ENCODE peak calls at places on chromosomes 16 and 17, in eight cellular contexts. One of them, this sample, is unnamed.

GRCh38 chr17:64617125-64617780 is 44.9 kb downstream of the SMURF2 start:
- DNase-seq in tibial artery: no peak
- DNase-seq in ACHN: no peak
- DNase-seq in GOT3: no peak
- DNase-seq in NCI-H1092: no peak
- DNase-seq in stimulated activated CD8-positive, alpha-beta memory T cell treated with anti-CD3 and anti-CD28 coated beads, Interleukin-12 subunit alpha, Interleukin-12 subunit beta, amount 100 ng/mL, for 4 hours: no peak
- DNase-seq in stimulated activated CD4-positive, alpha-beta T cell treated with anti-CD3 and anti-CD28 coated beads, Interleukin-2, amount 100 ng/mL, for 48 hours: no peak
- DNase-seq in anterior cingulate cortex: no peak
- DNase-seq in this sample: no peak

GRCh38 chr16:11254913-11255736 is 879 bp downstream of the SOCS1 start:
- DNase-seq in tibial artery: peak; percentile 74
- DNase-seq in ACHN: peak; percentile 74
- DNase-seq in GOT3: no peak
- DNase-seq in NCI-H1092: peak; percentile 21
- DNase-seq in stimulated activated CD8-positive, alpha-beta memory T cell treated with anti-CD3 and anti-CD28 coated beads, Interleukin-12 subunit alpha, Interleukin-12 subunit beta, amount 100 ng/mL, for 4 hours: peak; percentile 41
- DNase-seq in stimulated activated CD4-positive, alpha-beta T cell treated with anti-CD3 and anti-CD28 coated beads, Interleukin-2, amount 100 ng/mL, for 48 hours: peak; percentile 45
- DNase-seq in anterior cingulate cortex: no peak
- DNase-seq in this sample: peak; percentile 13

GRCh38 chr16:80580109-80580832 is 39.5 kb downstream of the DYNLRB2 start:
- DNase-seq in tibial artery: no peak
- DNase-seq in ACHN: no peak
- DNase-seq in GOT3: no peak
- DNase-seq in NCI-H1092: no peak
- DNase-seq in stimulated activated CD8-positive, alpha-beta memory T cell treated with anti-CD3 and anti-CD28 coated beads, Interleukin-12 subunit alpha, Interleukin-12 subunit beta, amount 100 ng/mL, for 4 hours: peak; percentile 16
- DNase-seq in stimulated activated CD4-positive, alpha-beta T cell treated with anti-CD3 and anti-CD28 coated beads, Interleukin-2, amount 100 ng/mL, for 48 hours: peak; percentile 55
- DNase-seq in anterior cingulate cortex: no peak
- DNase-seq in this sample: no peak

GRCh38 chr17:17994271-17994670 is 21.6 kb downstream of the DRC3 start:
- DNase-seq in tibial artery: no peak
- DNase-seq in ACHN: peak; percentile 26
- DNase-seq in GOT3: no peak
- DNase-seq in NCI-H1092: no peak
- DNase-seq in stimulated activated CD8-positive, alpha-beta memory T cell treated with anti-CD3 and anti-CD28 coated beads, Interleukin-12 subunit alpha, Interleukin-12 subunit beta, amount 100 ng/mL, for 4 hours: no peak
- DNase-seq in stimulated activated CD4-positive, alpha-beta T cell treated with anti-CD3 and anti-CD28 coated beads, Interleukin-2, amount 100 ng/mL, for 48 hours: no peak
- DNase-seq in anterior cingulate cortex: no peak
- DNase-seq in this sample: peak; percentile 33

GRCh38 chr17:45332989-45333701 is 16.3 kb upstream of the MAP3K14 start:
- DNase-seq in tibial artery: peak; percentile 57
- DNase-seq in ACHN: peak; percentile 17
- DNase-seq in GOT3: no peak
- DNase-seq in NCI-H1092: no peak
- DNase-seq in stimulated activated CD8-positive, alpha-beta memory T cell treated with anti-CD3 and anti-CD28 coated beads, Interleukin-12 subunit alpha, Interleukin-12 subunit beta, amount 100 ng/mL, for 4 hours: no peak
- DNase-seq in stimulated activated CD4-positive, alpha-beta T cell treated with anti-CD3 and anti-CD28 coated beads, Interleukin-2, amount 100 ng/mL, for 48 hours: no peak
- DNase-seq in anterior cingulate cortex: no peak
- DNase-seq in this sample: no peak

GRCh38 chr16:23496826-23497542 is 13.3 kb downstream of the GGA2 start:
- DNase-seq in tibial artery: no peak
- DNase-seq in ACHN: peak; percentile 79
- DNase-seq in GOT3: no peak
- DNase-seq in NCI-H1092: no peak
- DNase-seq in stimulated activated CD8-positive, alpha-beta memory T cell treated with anti-CD3 and anti-CD28 coated beads, Interleukin-12 subunit alpha, Interleukin-12 subunit beta, amount 100 ng/mL, for 4 hours: no peak
- DNase-seq in stimulated activated CD4-positive, alpha-beta T cell treated with anti-CD3 and anti-CD28 coated beads, Interleukin-2, amount 100 ng/mL, for 48 hours: no peak
- DNase-seq in anterior cingulate cortex: no peak
- DNase-seq in this sample: no peak

GRCh38 chr16:69328854-69329316 is 1.5 kb downstream of the PDF start:
- DNase-seq in tibial artery: no peak
- DNase-seq in ACHN: peak; percentile 91
- DNase-seq in GOT3: no peak
- DNase-seq in NCI-H1092: no peak
- DNase-seq in stimulated activated CD8-positive, alpha-beta memory T cell treated with anti-CD3 and anti-CD28 coated beads, Interleukin-12 subunit alpha, Interleukin-12 subunit beta, amount 100 ng/mL, for 4 hours: no peak
- DNase-seq in stimulated activated CD4-positive, alpha-beta T cell treated with anti-CD3 and anti-CD28 coated beads, Interleukin-2, amount 100 ng/mL, for 48 hours: no peak
- DNase-seq in anterior cingulate cortex: no peak
- DNase-seq in this sample: peak; percentile 42

GRCh38 chr17:41782142-41782541 is 4.4 kb downstream of the JUP start:
- DNase-seq in tibial artery: peak; percentile 76
- DNase-seq in ACHN: no peak
- DNase-seq in GOT3: no peak
- DNase-seq in NCI-H1092: no peak
- DNase-seq in stimulated activated CD8-positive, alpha-beta memory T cell treated with anti-CD3 and anti-CD28 coated beads, Interleukin-12 subunit alpha, Interleukin-12 subunit beta, amount 100 ng/mL, for 4 hours: no peak
- DNase-seq in stimulated activated CD4-positive, alpha-beta T cell treated with anti-CD3 and anti-CD28 coated beads, Interleukin-2, amount 100 ng/mL, for 48 hours: no peak
- DNase-seq in anterior cingulate cortex: no peak
- DNase-seq in this sample: no peak

GRCh38 chr16:67884684-67885083 is at the start of gene NRN1L:
- DNase-seq in tibial artery: peak; percentile 95
- DNase-seq in ACHN: peak; percentile 94
- DNase-seq in GOT3: no peak
- DNase-seq in NCI-H1092: no peak
- DNase-seq in stimulated activated CD8-positive, alpha-beta memory T cell treated with anti-CD3 and anti-CD28 coated beads, Interleukin-12 subunit alpha, Interleukin-12 subunit beta, amount 100 ng/mL, for 4 hours: no peak
- DNase-seq in stimulated activated CD4-positive, alpha-beta T cell treated with anti-CD3 and anti-CD28 coated beads, Interleukin-2, amount 100 ng/mL, for 48 hours: no peak
- DNase-seq in anterior cingulate cortex: peak; percentile 39
- DNase-seq in this sample: peak; percentile 97

GRCh38 chr17:1216209-1216937 is 36.6 kb upstream of the ABR start:
- DNase-seq in tibial artery: no peak
- DNase-seq in ACHN: no peak
- DNase-seq in GOT3: no peak
- DNase-seq in NCI-H1092: no peak
- DNase-seq in stimulated activated CD8-positive, alpha-beta memory T cell treated with anti-CD3 and anti-CD28 coated beads, Interleukin-12 subunit alpha, Interleukin-12 subunit beta, amount 100 ng/mL, for 4 hours: no peak
- DNase-seq in stimulated activated CD4-positive, alpha-beta T cell treated with anti-CD3 and anti-CD28 coated beads, Interleukin-2, amount 100 ng/mL, for 48 hours: no peak
- DNase-seq in anterior cingulate cortex: no peak
- DNase-seq in this sample: no peak

GRCh38 chr16:46922239-46922638 is 38.1 kb downstream of the GPT2 start:
- DNase-seq in tibial artery: no peak
- DNase-seq in ACHN: no peak
- DNase-seq in GOT3: no peak
- DNase-seq in NCI-H1092: no peak
- DNase-seq in stimulated activated CD8-positive, alpha-beta memory T cell treated with anti-CD3 and anti-CD28 coated beads, Interleukin-12 subunit alpha, Interleukin-12 subunit beta, amount 100 ng/mL, for 4 hours: no peak
- DNase-seq in stimulated activated CD4-positive, alpha-beta T cell treated with anti-CD3 and anti-CD28 coated beads, Interleukin-2, amount 100 ng/mL, for 48 hours: no peak
- DNase-seq in anterior cingulate cortex: no peak
- DNase-seq in this sample: no peak

GRCh38 chr17:71335212-71335611 is 785.6 kb upstream of the SOX9 start:
- DNase-seq in tibial artery: no peak
- DNase-seq in ACHN: no peak
- DNase-seq in GOT3: no peak
- DNase-seq in NCI-H1092: no peak
- DNase-seq in stimulated activated CD8-positive, alpha-beta memory T cell treated with anti-CD3 and anti-CD28 coated beads, Interleukin-12 subunit alpha, Interleukin-12 subunit beta, amount 100 ng/mL, for 4 hours: no peak
- DNase-seq in stimulated activated CD4-positive, alpha-beta T cell treated with anti-CD3 and anti-CD28 coated beads, Interleukin-2, amount 100 ng/mL, for 48 hours: no peak
- DNase-seq in anterior cingulate cortex: no peak
- DNase-seq in this sample: no peak

GRCh38 chr16:71626018-71626857 is at the start of gene MARVELD3:
- DNase-seq in tibial artery: peak; percentile 64
- DNase-seq in ACHN: no peak
- DNase-seq in GOT3: no peak
- DNase-seq in NCI-H1092: no peak
- DNase-seq in stimulated activated CD8-positive, alpha-beta memory T cell treated with anti-CD3 and anti-CD28 coated beads, Interleukin-12 subunit alpha, Interleukin-12 subunit beta, amount 100 ng/mL, for 4 hours: no peak
- DNase-seq in stimulated activated CD4-positive, alpha-beta T cell treated with anti-CD3 and anti-CD28 coated beads, Interleukin-2, amount 100 ng/mL, for 48 hours: no peak
- DNase-seq in anterior cingulate cortex: no peak
- DNase-seq in this sample: no peak

GRCh38 chr16:54411555-54411954 is 125.0 kb upstream of the IRX3 start:
- DNase-seq in tibial artery: no peak
- DNase-seq in ACHN: no peak
- DNase-seq in GOT3: no peak
- DNase-seq in NCI-H1092: peak; percentile 39
- DNase-seq in stimulated activated CD8-positive, alpha-beta memory T cell treated with anti-CD3 and anti-CD28 coated beads, Interleukin-12 subunit alpha, Interleukin-12 subunit beta, amount 100 ng/mL, for 4 hours: no peak
- DNase-seq in stimulated activated CD4-positive, alpha-beta T cell treated with anti-CD3 and anti-CD28 coated beads, Interleukin-2, amount 100 ng/mL, for 48 hours: no peak
- DNase-seq in anterior cingulate cortex: no peak
- DNase-seq in this sample: no peak

GRCh38 chr17:32862940-32863339 is 14.0 kb downstream of the MYO1D start:
- DNase-seq in tibial artery: no peak
- DNase-seq in ACHN: no peak
- DNase-seq in GOT3: no peak
- DNase-seq in NCI-H1092: no peak
- DNase-seq in stimulated activated CD8-positive, alpha-beta memory T cell treated with anti-CD3 and anti-CD28 coated beads, Interleukin-12 subunit alpha, Interleukin-12 subunit beta, amount 100 ng/mL, for 4 hours: no peak
- DNase-seq in stimulated activated CD4-positive, alpha-beta T cell treated with anti-CD3 and anti-CD28 coated beads, Interleukin-2, amount 100 ng/mL, for 48 hours: no peak
- DNase-seq in anterior cingulate cortex: no peak
- DNase-seq in this sample: no peak

GRCh38 chr16:80526418-80527061 is 14.3 kb upstream of the DYNLRB2 start:
- DNase-seq in tibial artery: no peak
- DNase-seq in ACHN: peak; percentile 76
- DNase-seq in GOT3: no peak
- DNase-seq in NCI-H1092: peak; percentile 14
- DNase-seq in stimulated activated CD8-positive, alpha-beta memory T cell treated with anti-CD3 and anti-CD28 coated beads, Interleukin-12 subunit alpha, Interleukin-12 subunit beta, amount 100 ng/mL, for 4 hours: peak; percentile 7
- DNase-seq in stimulated activated CD4-positive, alpha-beta T cell treated with anti-CD3 and anti-CD28 coated beads, Interleukin-2, amount 100 ng/mL, for 48 hours: peak; percentile 53
- DNase-seq in anterior cingulate cortex: no peak
- DNase-seq in this sample: peak; percentile 70

GRCh38 chr16:72927199-72928088 is 120.5 kb downstream of the ZFHX3 start:
- DNase-seq in tibial artery: no peak
- DNase-seq in ACHN: peak; percentile 5
- DNase-seq in GOT3: peak; percentile 24
- DNase-seq in NCI-H1092: peak; percentile 14
- DNase-seq in stimulated activated CD8-positive, alpha-beta memory T cell treated with anti-CD3 and anti-CD28 coated beads, Interleukin-12 subunit alpha, Interleukin-12 subunit beta, amount 100 ng/mL, for 4 hours: no peak
- DNase-seq in stimulated activated CD4-positive, alpha-beta T cell treated with anti-CD3 and anti-CD28 coated beads, Interleukin-2, amount 100 ng/mL, for 48 hours: no peak
- DNase-seq in anterior cingulate cortex: no peak
- DNase-seq in this sample: no peak

GRCh38 chr17:71313866-71314265 is 807.0 kb upstream of the SOX9 start:
- DNase-seq in tibial artery: no peak
- DNase-seq in ACHN: no peak
- DNase-seq in GOT3: no peak
- DNase-seq in NCI-H1092: no peak
- DNase-seq in stimulated activated CD8-positive, alpha-beta memory T cell treated with anti-CD3 and anti-CD28 coated beads, Interleukin-12 subunit alpha, Interleukin-12 subunit beta, amount 100 ng/mL, for 4 hours: no peak
- DNase-seq in stimulated activated CD4-positive, alpha-beta T cell treated with anti-CD3 and anti-CD28 coated beads, Interleukin-2, amount 100 ng/mL, for 48 hours: no peak
- DNase-seq in anterior cingulate cortex: no peak
- DNase-seq in this sample: no peak

GRCh38 chr16:54282202-54282922 is 4.2 kb downstream of the IRX3 start:
- DNase-seq in tibial artery: peak; percentile 63
- DNase-seq in ACHN: no peak
- DNase-seq in GOT3: no peak
- DNase-seq in NCI-H1092: no peak
- DNase-seq in stimulated activated CD8-positive, alpha-beta memory T cell treated with anti-CD3 and anti-CD28 coated beads, Interleukin-12 subunit alpha, Interleukin-12 subunit beta, amount 100 ng/mL, for 4 hours: no peak
- DNase-seq in stimulated activated CD4-positive, alpha-beta T cell treated with anti-CD3 and anti-CD28 coated beads, Interleukin-2, amount 100 ng/mL, for 48 hours: peak; percentile 46
- DNase-seq in anterior cingulate cortex: no peak
- DNase-seq in this sample: no peak

GRCh38 chr17:2867441-2868424 is 71.5 kb downstream of the RAP1GAP2 start:
- DNase-seq in tibial artery: no peak
- DNase-seq in ACHN: no peak
- DNase-seq in GOT3: peak; percentile 15
- DNase-seq in NCI-H1092: no peak
- DNase-seq in stimulated activated CD8-positive, alpha-beta memory T cell treated with anti-CD3 and anti-CD28 coated beads, Interleukin-12 subunit alpha, Interleukin-12 subunit beta, amount 100 ng/mL, for 4 hours: no peak
- DNase-seq in stimulated activated CD4-positive, alpha-beta T cell treated with anti-CD3 and anti-CD28 coated beads, Interleukin-2, amount 100 ng/mL, for 48 hours: no peak
- DNase-seq in anterior cingulate cortex: no peak
- DNase-seq in this sample: no peak

GRCh38 chr17:38325221-38325851 is 18.4 kb downstream of the GPR179 start:
- DNase-seq in tibial artery: no peak
- DNase-seq in ACHN: no peak
- DNase-seq in GOT3: no peak
- DNase-seq in NCI-H1092: no peak
- DNase-seq in stimulated activated CD8-positive, alpha-beta memory T cell treated with anti-CD3 and anti-CD28 coated beads, Interleukin-12 subunit alpha, Interleukin-12 subunit beta, amount 100 ng/mL, for 4 hours: no peak
- DNase-seq in stimulated activated CD4-positive, alpha-beta T cell treated with anti-CD3 and anti-CD28 coated beads, Interleukin-2, amount 100 ng/mL, for 48 hours: no peak
- DNase-seq in anterior cingulate cortex: no peak
- DNase-seq in this sample: peak; percentile 60

GRCh38 chr16:14242769-14243168 is 171.7 kb downstream of the MRTFB start:
- DNase-seq in tibial artery: no peak
- DNase-seq in ACHN: no peak
- DNase-seq in GOT3: no peak
- DNase-seq in NCI-H1092: no peak
- DNase-seq in stimulated activated CD8-positive, alpha-beta memory T cell treated with anti-CD3 and anti-CD28 coated beads, Interleukin-12 subunit alpha, Interleukin-12 subunit beta, amount 100 ng/mL, for 4 hours: no peak
- DNase-seq in stimulated activated CD4-positive, alpha-beta T cell treated with anti-CD3 and anti-CD28 coated beads, Interleukin-2, amount 100 ng/mL, for 48 hours: no peak
- DNase-seq in anterior cingulate cortex: no peak
- DNase-seq in this sample: no peak

GRCh38 chr16:7236824-7237410 is 95.7 kb upstream of the RBFOX1 start:
- DNase-seq in tibial artery: no peak
- DNase-seq in ACHN: no peak
- DNase-seq in GOT3: no peak
- DNase-seq in NCI-H1092: no peak
- DNase-seq in stimulated activated CD8-positive, alpha-beta memory T cell treated with anti-CD3 and anti-CD28 coated beads, Interleukin-12 subunit alpha, Interleukin-12 subunit beta, amount 100 ng/mL, for 4 hours: no peak
- DNase-seq in stimulated activated CD4-positive, alpha-beta T cell treated with anti-CD3 and anti-CD28 coated beads, Interleukin-2, amount 100 ng/mL, for 48 hours: no peak
- DNase-seq in anterior cingulate cortex: no peak
- DNase-seq in this sample: peak; percentile 23

GRCh38 chr17:67995568-67996191 is 589 bp downstream of the C17orf58 start:
- DNase-seq in tibial artery: no peak
- DNase-seq in ACHN: peak; percentile 29
- DNase-seq in GOT3: no peak
- DNase-seq in NCI-H1092: no peak
- DNase-seq in stimulated activated CD8-positive, alpha-beta memory T cell treated with anti-CD3 and anti-CD28 coated beads, Interleukin-12 subunit alpha, Interleukin-12 subunit beta, amount 100 ng/mL, for 4 hours: no peak
- DNase-seq in stimulated activated CD4-positive, alpha-beta T cell treated with anti-CD3 and anti-CD28 coated beads, Interleukin-2, amount 100 ng/mL, for 48 hours: no peak
- DNase-seq in anterior cingulate cortex: no peak
- DNase-seq in this sample: peak; percentile 26

GRCh38 chr17:17824780-17825614 is 11.8 kb downstream of the SREBF1 start:
- DNase-seq in tibial artery: peak; percentile 92
- DNase-seq in ACHN: no peak
- DNase-seq in GOT3: no peak
- DNase-seq in NCI-H1092: no peak
- DNase-seq in stimulated activated CD8-positive, alpha-beta memory T cell treated with anti-CD3 and anti-CD28 coated beads, Interleukin-12 subunit alpha, Interleukin-12 subunit beta, amount 100 ng/mL, for 4 hours: no peak
- DNase-seq in stimulated activated CD4-positive, alpha-beta T cell treated with anti-CD3 and anti-CD28 coated beads, Interleukin-2, amount 100 ng/mL, for 48 hours: no peak
- DNase-seq in anterior cingulate cortex: no peak
- DNase-seq in this sample: no peak

GRCh38 chr17:70905796-70906195 is 736.5 kb downstream of the KCNJ2 start:
- DNase-seq in tibial artery: peak; percentile 80
- DNase-seq in ACHN: peak; percentile 40
- DNase-seq in GOT3: no peak
- DNase-seq in NCI-H1092: no peak
- DNase-seq in stimulated activated CD8-positive, alpha-beta memory T cell treated with anti-CD3 and anti-CD28 coated beads, Interleukin-12 subunit alpha, Interleukin-12 subunit beta, amount 100 ng/mL, for 4 hours: no peak
- DNase-seq in stimulated activated CD4-positive, alpha-beta T cell treated with anti-CD3 and anti-CD28 coated beads, Interleukin-2, amount 100 ng/mL, for 48 hours: no peak
- DNase-seq in anterior cingulate cortex: no peak
- DNase-seq in this sample: peak; percentile 46

GRCh38 chr16:48831081-48831722 is 221.2 kb upstream of the N4BP1 start:
- DNase-seq in tibial artery: no peak
- DNase-seq in ACHN: peak; percentile 19
- DNase-seq in GOT3: no peak
- DNase-seq in NCI-H1092: no peak
- DNase-seq in stimulated activated CD8-positive, alpha-beta memory T cell treated with anti-CD3 and anti-CD28 coated beads, Interleukin-12 subunit alpha, Interleukin-12 subunit beta, amount 100 ng/mL, for 4 hours: no peak
- DNase-seq in stimulated activated CD4-positive, alpha-beta T cell treated with anti-CD3 and anti-CD28 coated beads, Interleukin-2, amount 100 ng/mL, for 48 hours: no peak
- DNase-seq in anterior cingulate cortex: no peak
- DNase-seq in this sample: no peak

GRCh38 chr17:30256756-30257506 is 21.4 kb upstream of the SLC6A4 start:
- DNase-seq in tibial artery: no peak
- DNase-seq in ACHN: no peak
- DNase-seq in GOT3: no peak
- DNase-seq in NCI-H1092: no peak
- DNase-seq in stimulated activated CD8-positive, alpha-beta memory T cell treated with anti-CD3 and anti-CD28 coated beads, Interleukin-12 subunit alpha, Interleukin-12 subunit beta, amount 100 ng/mL, for 4 hours: no peak
- DNase-seq in stimulated activated CD4-positive, alpha-beta T cell treated with anti-CD3 and anti-CD28 coated beads, Interleukin-2, amount 100 ng/mL, for 48 hours: no peak
- DNase-seq in anterior cingulate cortex: no peak
- DNase-seq in this sample: no peak